ENCODE peak calls at places on chromosomes 16 and 17, in five cellular contexts. One of them, this sample, is unnamed. For H3K9me3, the result is how much of the 10 kb centered on the place peaks cover.

GRCh38 chr17:55301521-55302406 is 37.0 kb downstream of the HLF start:
- DNase-seq in endodermal cell: peak
- DNase-seq in neuronal stem cell: no peak
- DNase-seq in IMR-90: no peak
- DNase-seq in fibroblast of lung: no peak
- DNase-seq in this sample: no peak

GRCh38 chr17:49567104-49567521 is 8.6 kb upstream of the NXPH3 start:
- DNase-seq in IMR-90: no peak
- DNase-seq in neuronal stem cell: no peak
- DNase-seq in endodermal cell: no peak
- DNase-seq in fibroblast of lung: no peak
- DNase-seq in this sample: peak

GRCh38 chr17:57866723-57867122 is 16.9 kb upstream of the MRPS23 start:
- DNase-seq in neuronal stem cell: no peak
- DNase-seq in IMR-90: no peak
- DNase-seq in fibroblast of lung: no peak
- DNase-seq in endodermal cell: no peak
- DNase-seq in this sample: peak

GRCh38 chr17:73827627-73828241 is 183.5 kb upstream of the SDK2 start:
- DNase-seq in neuronal stem cell: no peak
- DNase-seq in endodermal cell: peak
- DNase-seq in fibroblast of lung: peak
- DNase-seq in IMR-90: no peak
- DNase-seq in this sample: peak

GRCh38 chr17:35242158-35242804 is 591 bp upstream of the SLFN5 start:
- DNase-seq in IMR-90: peak
- DNase-seq in neuronal stem cell: peak
- DNase-seq in fibroblast of lung: no peak
- DNase-seq in endodermal cell: peak
- DNase-seq in this sample: peak

GRCh38 chr17:42378597-42379594 is 9.3 kb downstream of the STAT3 start:
- DNase-seq in fibroblast of lung: peak
- DNase-seq in neuronal stem cell: no peak
- DNase-seq in IMR-90: peak
- DNase-seq in endodermal cell: no peak
- DNase-seq in this sample: no peak

GRCh38 chr17:9206989-9207317 is 185.6 kb downstream of the NTN1 start:
- DNase-seq in neuronal stem cell: no peak
- DNase-seq in IMR-90: no peak
- DNase-seq in fibroblast of lung: no peak
- DNase-seq in endodermal cell: no peak
- DNase-seq in this sample: no peak

GRCh38 chr16:3637371-3637923 is 17.0 kb upstream of the DNASE1 start:
- DNase-seq in fibroblast of lung: no peak
- DNase-seq in IMR-90: peak
- DNase-seq in neuronal stem cell: no peak
- DNase-seq in endodermal cell: peak
- DNase-seq in this sample: no peak

GRCh38 chr16:84832488-84833141 is 12.8 kb downstream of the CRISPLD2 start:
- DNase-seq in IMR-90: peak
- DNase-seq in endodermal cell: no peak
- DNase-seq in fibroblast of lung: peak
- DNase-seq in neuronal stem cell: no peak
- DNase-seq in this sample: peak

GRCh38 chr16:87552072-87552718 is 50.1 kb upstream of the JPH3 start:
- DNase-seq in neuronal stem cell: no peak
- DNase-seq in endodermal cell: no peak
- DNase-seq in IMR-90: no peak
- DNase-seq in fibroblast of lung: no peak
- DNase-seq in this sample: no peak

GRCh38 chr16:52825882-52826281 is 226.8 kb downstream of the CHD9NB start:
- DNase-seq in IMR-90: no peak
- DNase-seq in endodermal cell: no peak
- DNase-seq in fibroblast of lung: peak
- DNase-seq in neuronal stem cell: no peak
- DNase-seq in this sample: no peak

GRCh38 chr17:61519754-61520440 is 67.7 kb downstream of the TBX4 start:
- DNase-seq in neuronal stem cell: no peak
- DNase-seq in endodermal cell: no peak
- DNase-seq in fibroblast of lung: no peak
- DNase-seq in IMR-90: peak
- DNase-seq in this sample: no peak

DNA sequence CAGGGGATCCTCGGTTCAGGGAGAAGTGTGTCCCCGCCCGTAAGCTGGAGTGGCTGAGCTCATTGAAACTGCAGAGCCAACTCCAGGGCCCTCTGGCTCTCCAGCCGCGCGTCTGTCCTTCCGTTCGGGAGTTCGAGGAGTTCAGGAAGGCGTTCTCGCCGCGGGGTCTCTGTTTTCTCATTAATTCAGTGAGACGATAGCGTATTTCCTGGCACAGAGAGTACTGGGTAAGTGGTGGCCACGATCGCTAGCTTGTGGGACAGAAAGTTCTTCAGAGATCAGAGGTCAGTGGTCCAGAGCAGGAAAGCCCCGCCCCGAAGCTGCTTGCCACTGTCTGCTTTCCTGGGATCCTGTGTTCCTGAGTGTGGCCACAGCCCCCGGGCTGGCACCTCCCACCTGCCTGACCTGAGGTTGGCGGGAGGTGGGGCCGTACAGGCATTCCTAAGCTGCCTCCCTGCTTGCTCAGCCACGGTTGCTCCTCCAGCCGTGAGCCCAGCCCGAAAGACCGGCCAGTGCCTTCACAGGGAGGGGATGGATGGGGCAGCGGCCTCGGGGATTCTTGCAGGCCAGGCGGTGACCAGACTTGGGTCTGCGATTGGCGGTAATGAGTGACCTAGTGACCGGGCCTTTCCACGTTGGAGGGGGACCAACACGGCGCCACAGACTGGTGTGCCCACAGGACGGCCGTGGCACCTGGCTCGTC is 8.9 kb downstream of the BAIAP2 start:
- DNase-seq in IMR-90: no peak
- DNase-seq in fibroblast of lung: no peak
- DNase-seq in endodermal cell: peak
- DNase-seq in neuronal stem cell: no peak
- DNase-seq in this sample: peak
- H3K9ac ChIP-seq in IMR-90: no peak
- H3K9ac ChIP-seq in fibroblast of lung: no peak
- H3K9ac ChIP-seq in endodermal cell: no peak
- H3K9ac ChIP-seq in neuronal stem cell: no peak
- H3K9ac ChIP-seq in this sample: peak

GRCh38 chr16:80344570-80344969 is 196.2 kb upstream of the DYNLRB2 start:
- DNase-seq in endodermal cell: no peak
- DNase-seq in fibroblast of lung: no peak
- DNase-seq in IMR-90: no peak
- DNase-seq in neuronal stem cell: no peak
- DNase-seq in this sample: no peak

GRCh38 chr16:80347900-80348299 is 192.9 kb upstream of the DYNLRB2 start:
- DNase-seq in endodermal cell: peak
- DNase-seq in IMR-90: no peak
- DNase-seq in neuronal stem cell: no peak
- DNase-seq in fibroblast of lung: peak
- DNase-seq in this sample: peak

GRCh38 chr16:80350066-80350465 is 190.7 kb upstream of the DYNLRB2 start:
- DNase-seq in neuronal stem cell: no peak
- DNase-seq in fibroblast of lung: no peak
- DNase-seq in IMR-90: no peak
- DNase-seq in endodermal cell: peak
- DNase-seq in this sample: no peak

GRCh38 chr16:80347002-80347401 is 193.8 kb upstream of the DYNLRB2 start:
- DNase-seq in IMR-90: no peak
- DNase-seq in endodermal cell: no peak
- DNase-seq in neuronal stem cell: no peak
- DNase-seq in fibroblast of lung: no peak
- DNase-seq in this sample: no peak

GRCh38 chr16:80346160-80346632 is 194.6 kb upstream of the DYNLRB2 start:
- DNase-seq in IMR-90: no peak
- DNase-seq in endodermal cell: no peak
- DNase-seq in neuronal stem cell: peak
- DNase-seq in fibroblast of lung: no peak
- DNase-seq in this sample: no peak
- H3K4me3 ChIP-seq in IMR-90: no peak
- H3K4me3 ChIP-seq in endodermal cell: no peak
- H3K4me3 ChIP-seq in neuronal stem cell: no peak
- H3K4me3 ChIP-seq in fibroblast of lung: no peak
- H3K4me3 ChIP-seq in this sample: no peak

GRCh38 chr16:31577411-31577810 is 49.7 kb downstream of the AHSP start:
- DNase-seq in fibroblast of lung: no peak
- DNase-seq in neuronal stem cell: no peak
- DNase-seq in endodermal cell: no peak
- DNase-seq in IMR-90: no peak
- DNase-seq in this sample: no peak
- H3K9me3 ChIP-seq in fibroblast of lung: under half
- H3K9me3 ChIP-seq in neuronal stem cell: under half
- H3K9me3 ChIP-seq in endodermal cell: under half
- H3K9me3 ChIP-seq in IMR-90: under half
- H3K9me3 ChIP-seq in this sample: under half

DNA sequence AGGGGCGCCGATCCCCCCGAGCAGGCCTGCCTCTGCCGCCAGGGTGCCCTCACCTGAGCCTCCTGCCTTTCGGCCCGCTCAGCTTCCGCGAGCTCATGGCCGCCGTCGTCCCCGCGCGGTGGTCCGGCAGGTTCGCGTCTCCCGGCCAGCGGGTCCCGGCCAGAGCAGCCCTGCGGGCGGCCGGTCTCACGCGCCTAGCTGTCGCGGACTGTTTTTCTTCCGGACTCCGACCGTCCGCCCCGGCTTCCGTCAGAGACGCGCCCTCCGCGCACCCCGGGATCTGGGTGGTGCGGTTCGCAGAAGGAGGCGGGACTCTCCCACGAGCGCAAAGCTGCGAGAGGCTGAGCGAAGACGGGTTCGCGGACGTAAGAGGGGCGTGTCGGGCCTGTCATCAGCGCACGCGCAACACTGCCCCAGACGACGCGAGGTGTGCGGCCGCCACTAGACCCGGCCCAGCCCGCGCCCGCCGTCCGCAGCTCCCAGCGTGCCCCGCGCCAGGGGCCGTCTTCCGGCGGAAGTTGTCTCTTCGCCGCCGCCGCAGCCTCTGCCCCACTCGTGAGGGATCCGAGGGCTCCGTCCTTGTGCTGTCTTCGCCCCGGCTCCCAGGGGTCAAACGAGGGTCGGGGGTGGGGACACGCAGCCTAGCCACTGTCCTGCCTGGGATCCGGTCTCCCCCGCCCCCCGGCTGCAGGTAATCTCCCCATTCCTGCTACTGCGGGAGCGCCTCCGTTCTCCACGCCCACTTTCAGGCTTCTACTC is at the start of gene INPP5K:
- DNase-seq in IMR-90: peak
- DNase-seq in neuronal stem cell: peak
- DNase-seq in fibroblast of lung: peak
- DNase-seq in endodermal cell: peak
- DNase-seq in this sample: peak
- H3K9ac ChIP-seq in IMR-90: peak
- H3K9ac ChIP-seq in neuronal stem cell: peak
- H3K9ac ChIP-seq in fibroblast of lung: peak
- H3K9ac ChIP-seq in endodermal cell: peak
- H3K9ac ChIP-seq in this sample: peak